ENCODE peak calls at places on chromosomes 13 and 19, in seven cellular contexts. N, F, Q, H, J, B and K are unnamed samples.
A peak's percentile ranks its signal among the peaks of the same experiment; 100 is the strongest.

GRCh38 chr13:51152713-51153112 is 41.6 kb upstream of the C13orf42 start:
- DNase-seq in N (peak; percentile 62), F (peak; percentile 27), Q (no peak), H (no peak), J (no peak), B (no peak), K (no peak)

GRCh38 chr19:10678813-10679212 is 22.4 kb upstream of the QTRT1 start:
- DNase-seq in N (no peak), F (no peak), Q (no peak), H (no peak), J (no peak), B (no peak), K (no peak)

GRCh38 chr13:33789067-33789606 is 28.8 kb upstream of the RFC3 start:
- DNase-seq in N (no peak), F (no peak), Q (no peak), H (no peak), J (no peak), B (no peak), K (no peak)

GRCh38 chr19:36605839-36606478 is 846 bp downstream of the ZNF382 start:
- DNase-seq in N (no peak), F (no peak), Q (peak; percentile 11), H (no peak), J (no peak), B (no peak), K (no peak)

GRCh38 chr13:72368031-72368430 is 359.4 kb downstream of the MZT1 start:
- DNase-seq in N (no peak), F (no peak), Q (no peak), H (no peak), J (no peak), B (no peak), K (no peak)

GRCh38 chr13:80680786-80681366 is 339.9 kb upstream of the SPRY2 start:
- DNase-seq in N (no peak), F (no peak), Q (no peak), H (no peak), J (no peak), B (no peak), K (no peak)

GRCh38 chr13:67235265-67235664 is 5.1 kb upstream of the PCDH9 start:
- DNase-seq in N (no peak), F (no peak), Q (no peak), H (no peak), J (no peak), B (no peak), K (no peak)

GRCh38 chr19:7197760-7198696 is 96.2 kb downstream of the INSR start:
- DNase-seq in N (peak; percentile 96), F (peak; percentile 98), Q (peak; percentile 96), H (peak; percentile 72), J (peak; percentile 54), B (peak; percentile 90), K (peak; percentile 93)

GRCh38 chr13:98274921-98275487 is 97.9 kb upstream of the RNF113B start:
- DNase-seq in N (no peak), F (peak; percentile 60), Q (no peak), H (no peak), J (peak; percentile 26), B (no peak), K (no peak)

GRCh38 chr13:73693215-73693614 is 441.0 kb downstream of the KLF12 start:
- DNase-seq in N (no peak), F (no peak), Q (peak; percentile 5), H (no peak), J (no peak), B (no peak), K (no peak)

GRCh38 chr13:73696713-73697112 is 437.5 kb downstream of the KLF12 start:
- DNase-seq in N (no peak), F (no peak), Q (no peak), H (no peak), J (no peak), B (no peak), K (no peak)

GRCh38 chr13:73687087-73687486 is 447.1 kb downstream of the KLF12 start:
- DNase-seq in N (no peak), F (no peak), Q (no peak), H (no peak), J (no peak), B (no peak), K (no peak)

GRCh38 chr13:73695325-73695724 is 438.9 kb downstream of the KLF12 start:
- DNase-seq in N (no peak), F (no peak), Q (no peak), H (no peak), J (no peak), B (no peak), K (no peak)

DNA sequence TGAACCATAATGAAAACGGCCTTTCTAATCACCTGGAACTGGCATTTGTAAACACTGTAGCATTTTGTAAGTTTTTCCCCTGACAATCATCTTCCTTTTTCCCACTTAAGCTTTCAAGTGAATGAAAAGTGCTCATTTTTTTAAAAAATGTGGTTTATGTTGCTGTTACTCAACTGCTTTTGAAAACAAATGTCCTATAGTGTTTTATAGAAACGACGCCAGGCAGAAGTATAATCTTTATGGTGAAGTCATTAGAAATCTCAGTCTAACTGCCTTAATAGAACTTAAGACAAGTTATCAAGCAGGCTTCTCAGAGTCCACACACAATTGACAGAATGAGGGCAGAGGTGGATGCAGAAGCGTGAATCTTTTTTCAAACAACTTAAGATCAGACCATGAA is 442.3 kb downstream of the KLF12 start:
- DNase-seq in N (no peak), F (no peak), Q (no peak), H (no peak), J (no peak), B (no peak), K (no peak)
- TF ChIP-seq CTCF in N (no peak), F (no peak), Q (no peak), H (no peak), J (no peak), B (no peak), K (no peak)

DNA sequence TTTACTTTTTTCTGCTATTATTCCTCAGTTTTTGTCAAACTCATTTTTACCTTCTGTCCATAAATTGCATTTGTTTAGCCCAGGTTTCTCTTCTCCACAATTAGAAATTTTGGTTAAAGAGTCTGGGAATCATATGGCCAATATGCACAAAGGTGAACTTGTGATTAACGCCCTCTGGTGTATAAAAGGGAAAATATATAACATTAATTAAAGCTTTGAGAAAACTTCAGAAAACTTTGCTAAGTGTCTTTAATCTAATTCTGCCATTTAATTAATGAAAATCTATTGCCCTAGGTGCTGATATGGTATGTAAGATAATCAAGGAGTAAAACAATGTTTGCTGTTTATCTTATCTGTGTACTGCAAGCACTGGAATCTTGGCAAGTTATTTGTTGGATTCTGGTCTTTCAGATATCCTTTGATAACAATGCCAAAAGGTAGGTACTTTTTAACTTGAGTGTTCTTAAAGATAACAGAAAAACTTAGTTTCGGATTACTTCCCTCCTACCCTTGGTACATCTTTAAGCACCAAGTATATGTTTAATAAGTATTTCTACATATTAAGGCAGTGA is 402.6 kb downstream of the SUCLA2 start:
- DNase-seq in N (no peak), F (peak; percentile 19), Q (peak; percentile 24), H (no peak), J (peak; percentile 13), B (no peak), K (no peak)
- TF ChIP-seq CTCF in N (peak; percentile 42), F (peak; percentile 24), Q (peak; percentile 55), H (no peak), J (peak; percentile 4), B (no peak), K (no peak)

GRCh38 chr19:43760941-43761340 is 6.2 kb upstream of the SMG9 start:
- DNase-seq in N (no peak), F (no peak), Q (no peak), H (no peak), J (no peak), B (no peak), K (no peak)

GRCh38 chr19:43763473-43763939 is 8.7 kb upstream of the SMG9 start:
- DNase-seq in N (no peak), F (peak; percentile 65), Q (peak; percentile 30), H (no peak), J (peak; percentile 46), B (no peak), K (no peak)

GRCh38 chr19:43759515-43759914 is 4.8 kb upstream of the SMG9 start:
- DNase-seq in N (no peak), F (peak; percentile 93), Q (peak; percentile 69), H (peak; percentile 84), J (peak; percentile 97), B (no peak), K (no peak)

GRCh38 chr19:43765109-43765876 is 10.5 kb upstream of the SMG9 start:
- DNase-seq in N (peak; percentile 87), F (peak; percentile 98), Q (peak; percentile 96), H (peak; percentile 93), J (peak; percentile 95), B (peak; percentile 77), K (peak; percentile 93)

GRCh38 chr19:43762814-43763213 is 8.1 kb upstream of the SMG9 start:
- DNase-seq in N (no peak), F (no peak), Q (no peak), H (no peak), J (no peak), B (no peak), K (no peak)
- TF ChIP-seq CTCF in N (no peak), F (no peak), Q (no peak), H (no peak), J (no peak), B (no peak), K (no peak)

GRCh38 chr13:55517312-55517711 is 1623.4 kb upstream of the PRR20A start:
- DNase-seq in N (no peak), F (no peak), Q (no peak), H (no peak), J (no peak), B (no peak), K (no peak)
- TF ChIP-seq CTCF in N (peak; percentile 31), F (no peak), Q (no peak), H (no peak), J (no peak), B (no peak), K (no peak)

DNA sequence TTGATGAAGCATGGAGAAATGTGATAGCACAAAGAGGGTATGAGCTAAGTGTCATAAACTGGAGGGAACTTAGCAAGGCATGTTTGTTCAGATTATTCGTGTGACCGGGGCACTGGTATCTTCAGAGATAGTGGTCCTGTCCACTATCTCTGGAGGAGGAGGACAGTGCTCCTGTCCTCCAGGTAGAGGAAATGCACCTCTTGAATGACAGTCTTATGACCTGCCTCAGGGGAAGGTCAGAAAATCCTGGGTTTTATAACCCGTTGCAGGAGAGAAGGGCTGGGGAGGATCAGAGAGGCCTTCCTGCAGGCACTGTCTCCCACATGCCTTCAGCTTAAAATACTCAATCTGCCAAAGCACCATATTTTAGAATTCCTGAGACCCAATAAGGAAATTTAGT is 213.5 kb upstream of the UBL3 start:
- DNase-seq in N (no peak), F (no peak), Q (no peak), H (no peak), J (no peak), B (no peak), K (no peak)
- TF ChIP-seq CTCF in N (no peak), F (no peak), Q (no peak), H (no peak), J (no peak), B (no peak), K (no peak)

DNA sequence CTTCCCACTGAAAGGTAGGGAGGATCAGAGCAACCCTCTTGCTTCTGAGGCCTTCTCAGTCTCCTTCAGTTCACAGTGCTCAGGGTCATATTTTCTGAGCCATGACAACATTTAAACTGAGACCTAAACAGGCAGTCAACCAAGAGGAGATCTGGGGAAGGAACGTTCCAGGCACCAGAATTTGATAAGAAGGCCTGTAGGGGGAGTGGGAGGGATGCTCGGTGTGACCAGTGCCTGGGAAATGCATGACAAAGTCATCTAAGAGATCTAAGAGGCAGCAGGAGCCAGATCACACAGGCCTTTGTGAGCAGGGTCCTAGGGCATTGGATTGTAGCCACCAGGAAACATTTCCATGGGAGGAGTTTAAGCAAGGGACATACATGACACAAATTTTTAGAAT is 71.6 kb downstream of the SHISA2 start:
- DNase-seq in N (no peak), F (no peak), Q (peak; percentile 18), H (no peak), J (no peak), B (peak; percentile 50), K (no peak)
- TF ChIP-seq CTCF in N (peak; percentile 54), F (peak; percentile 33), Q (peak; percentile 48), H (no peak), J (no peak), B (no peak), K (no peak)